ENCODE peak calls at places on chromosomes 16 and 17, in seven cellular contexts. P is neural crest cell, T is colonic mucosa, Z is foreskin keratinocyte, N is lower lobe of right lung, M is fibroblast of the aortic adventitia, S is thoracic aorta. H is an unnamed sample.

GRCh38 chr17:8758137-8758596 is at the start of gene SPDYE4:
- DNase-seq in M (no peak), S (no peak), N (no peak), Z (no peak), T (no peak), P (no peak), H (peak; percentile 53)

GRCh38 chr17:147796-148740 is 10.7 kb downstream of the SCGB1C2 start:
- DNase-seq in N (peak; percentile 35), Z (no peak), P (no peak), S (no peak), T (no peak), M (no peak), H (peak; percentile 60)

GRCh38 chr17:27585792-27586191 is 45.2 kb upstream of the LGALS9 start:
- DNase-seq in Z (no peak), T (no peak), M (no peak), P (no peak), N (no peak), S (no peak), H (no peak)

GRCh38 chr17:56680676-56681075 is 87.2 kb downstream of the NOG start:
- DNase-seq in N (no peak), T (no peak), M (no peak), P (no peak), S (no peak), Z (no peak), H (no peak)

GRCh38 chr16:85369741-85370528 is 243.2 kb upstream of the GSE1 start:
- DNase-seq in P (peak; percentile 76), M (peak; percentile 46), N (peak; percentile 79), S (peak; percentile 32), Z (no peak), T (peak; percentile 82), H (no peak)

GRCh38 chr17:80783461-80783860 is 208.2 kb upstream of the CHMP6 start:
- DNase-seq in N (peak; percentile 6), Z (no peak), M (peak; percentile 55), S (no peak), T (no peak), P (no peak), H (no peak)

GRCh38 chr17:18368948-18369347 is 5.6 kb upstream of the SHMT1 start:
- DNase-seq in T (no peak), Z (peak; percentile 71), N (no peak), M (no peak), S (no peak), P (no peak), H (no peak)

GRCh38 chr17:39548494-39548893 is 59.2 kb downstream of the NEUROD2 start:
- DNase-seq in P (no peak), Z (no peak), N (no peak), T (no peak), M (peak; percentile 31), S (no peak), H (no peak)

GRCh38 chr16:70753228-70753627 is 47.7 kb downstream of the VAC14 start:
- DNase-seq in N (no peak), T (no peak), M (peak; percentile 49), P (no peak), Z (no peak), S (no peak), H (peak; percentile 56)

GRCh38 chr17:10457952-10458351 is 11.4 kb downstream of the MYH4 start:
- DNase-seq in Z (no peak), P (no peak), T (no peak), N (no peak), M (no peak), S (no peak), H (no peak)

GRCh38 chr17:10460062-10460461 is 9.3 kb downstream of the MYH4 start:
- DNase-seq in T (no peak), N (no peak), M (no peak), Z (no peak), S (no peak), P (no peak), H (no peak)

GRCh38 chr17:10463402-10463801 is 6.0 kb downstream of the MYH4 start:
- DNase-seq in T (no peak), S (no peak), M (no peak), P (no peak), N (no peak), Z (no peak), H (no peak)
- TF ChIP-seq CTCF in T (no peak), S (no peak), M (no peak), P (no peak), N (no peak), Z (no peak), H (no peak)

GRCh38 chr16:57939872-57940224 is 31.1 kb downstream of the CNGB1 start:
- DNase-seq in S (no peak), M (no peak), Z (no peak), T (no peak), N (no peak), P (no peak), H (no peak)

GRCh38 chr16:57937861-57938260 is 33.1 kb downstream of the CNGB1 start:
- DNase-seq in T (no peak), M (peak; percentile 14), P (no peak), Z (no peak), N (no peak), S (no peak), H (no peak)

GRCh38 chr16:57940382-57940966 is 30.5 kb downstream of the CNGB1 start:
- DNase-seq in S (no peak), Z (no peak), M (no peak), T (no peak), N (no peak), P (no peak), H (no peak)

GRCh38 chr16:57938484-57938883 is 32.4 kb downstream of the CNGB1 start:
- DNase-seq in N (no peak), T (no peak), Z (no peak), P (no peak), S (no peak), M (no peak), H (no peak)

DNA sequence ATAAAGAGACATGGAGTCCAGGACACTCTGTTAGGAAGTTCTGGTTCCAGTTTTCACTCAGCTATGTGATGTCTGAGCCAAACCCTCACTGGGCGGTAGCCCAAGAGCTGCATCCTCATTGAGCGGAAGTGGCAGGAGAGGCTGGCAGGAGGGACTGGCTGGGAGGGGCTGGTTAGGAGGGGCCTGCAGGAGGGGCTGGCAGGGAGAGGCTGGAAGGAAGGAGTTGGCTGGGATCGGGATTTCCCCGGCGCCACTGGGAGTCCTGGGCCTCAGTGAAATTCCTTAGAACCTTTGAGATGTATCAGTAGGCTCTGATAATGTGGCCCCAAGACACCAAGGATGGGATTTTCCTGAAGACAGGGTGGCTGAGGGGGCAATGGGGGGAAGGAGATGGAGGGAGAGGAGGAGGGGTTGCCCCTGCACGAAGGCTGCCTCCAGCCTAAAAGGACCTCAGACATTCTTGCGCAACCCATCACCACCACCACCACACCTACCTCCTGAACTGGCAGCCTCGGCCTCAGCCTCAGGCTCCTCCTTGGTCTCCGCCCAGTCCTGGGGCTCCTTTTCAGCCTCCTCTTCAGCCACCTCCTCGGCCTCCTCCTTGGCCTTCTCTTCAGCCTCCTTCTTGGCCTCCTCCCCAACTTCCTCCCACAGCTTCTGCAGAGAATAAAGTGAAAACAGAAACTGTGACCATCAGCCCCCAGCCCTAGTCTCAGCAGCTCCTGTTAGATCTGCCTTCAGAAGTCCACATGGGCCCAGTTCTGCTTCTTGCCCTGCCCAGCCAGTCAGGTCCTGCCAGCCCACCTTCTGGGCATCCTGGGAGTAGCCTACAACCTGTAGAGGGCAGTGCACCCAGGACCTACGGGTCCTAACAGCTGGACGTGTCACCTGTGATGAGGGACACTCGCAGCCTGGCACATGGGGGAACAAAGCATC is 31.7 kb downstream of the CNGB1 start:
- DNase-seq in M (peak; percentile 91), Z (peak; percentile 82), T (peak; percentile 72), P (no peak), N (peak; percentile 83), S (no peak), H (no peak)
- TF ChIP-seq CTCF in M (peak; percentile 15), Z (peak; percentile 31), T (no peak), P (no peak), N (peak; percentile 15), S (no peak), H (peak; percentile 42)

GRCh38 chr17:38402897-38403296 is 25.4 kb upstream of the ARHGAP23 start:
- DNase-seq in S (no peak), T (no peak), N (no peak), P (no peak), Z (no peak), M (no peak), H (no peak)
- TF ChIP-seq CTCF in S (no peak), T (no peak), N (no peak), P (no peak), Z (peak; percentile 28), M (no peak), H (no peak)

GRCh38 chr17:49035470-49036269 is 38.5 kb downstream of the IGF2BP1 start:
- DNase-seq in P (peak; percentile 61), M (peak; percentile 69), Z (no peak), S (no peak), N (peak; percentile 47), T (peak; percentile 54), H (no peak)
- TF ChIP-seq CTCF in P (peak; percentile 65), M (peak; percentile 94), Z (peak; percentile 75), S (peak; percentile 84), N (peak; percentile 77), T (peak; percentile 78), H (peak; percentile 84)

GRCh38 chr16:4679156-4679853 is 14.1 kb upstream of the NUDT16L1 start:
- DNase-seq in P (no peak), N (peak; percentile 75), T (peak; percentile 73), S (no peak), Z (no peak), M (no peak), H (no peak)

GRCh38 chr16:4681471-4682083 is 11.8 kb upstream of the NUDT16L1 start:
- DNase-seq in T (no peak), N (peak; percentile 46), M (no peak), Z (no peak), S (no peak), P (no peak), H (no peak)

GRCh38 chr16:4682084-4682581 is 11.2 kb upstream of the NUDT16L1 start:
- DNase-seq in P (no peak), T (no peak), S (no peak), N (no peak), Z (no peak), M (no peak), H (no peak)

GRCh38 chr16:4679854-4680636 is 13.3 kb upstream of the NUDT16L1 start:
- DNase-seq in Z (peak; percentile 88), M (peak; percentile 92), S (no peak), T (peak; percentile 81), N (peak; percentile 92), P (no peak), H (no peak)

DNA sequence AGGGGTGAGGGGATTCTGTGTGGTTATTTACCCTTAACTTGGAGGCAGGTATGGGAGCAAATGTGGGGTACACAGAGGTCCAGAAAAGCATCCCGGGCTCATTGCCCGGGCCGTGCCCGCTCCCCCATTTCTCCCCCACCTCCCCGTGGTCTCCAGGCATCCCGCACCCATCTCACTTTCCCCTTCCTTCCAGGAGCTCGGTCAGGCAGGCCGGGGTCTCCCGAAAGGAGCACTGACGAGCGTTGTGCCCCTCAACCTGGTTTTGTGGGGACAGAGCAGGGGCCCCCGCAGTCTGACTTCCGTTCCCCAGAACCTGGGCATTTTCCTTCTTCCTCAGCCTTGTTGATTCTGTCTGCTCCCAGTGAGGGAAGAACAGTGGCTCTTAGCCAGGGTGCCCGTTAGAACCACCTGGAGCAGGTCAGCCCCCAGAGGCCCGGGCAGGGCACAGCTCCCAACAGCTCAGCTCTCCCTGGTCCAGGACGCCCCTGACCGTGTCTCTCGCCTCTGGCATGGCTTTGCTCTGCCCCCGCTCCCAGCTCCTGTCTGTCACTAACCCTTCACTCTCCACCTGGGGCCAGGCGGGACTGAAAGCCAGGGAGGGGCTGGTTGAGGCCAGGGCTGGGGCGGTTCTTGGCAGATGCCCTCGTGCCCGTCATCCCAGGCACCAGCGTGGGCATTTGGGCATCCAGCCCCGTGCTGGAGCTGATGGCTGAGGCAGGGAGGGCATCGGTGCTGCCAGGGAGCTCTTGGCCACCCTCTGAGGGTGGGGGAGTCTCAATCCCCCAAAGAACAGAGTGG is 12.5 kb upstream of the NUDT16L1 start:
- DNase-seq in P (no peak), M (no peak), N (peak; percentile 58), T (no peak), Z (no peak), S (no peak), H (no peak)
- TF ChIP-seq CTCF in P (no peak), M (no peak), N (no peak), T (no peak), Z (no peak), S (no peak), H (no peak)

H was measured in chondrocyte.